ENCODE peak calls at places on chromosomes 3 and 15, in four cellular contexts. D is fibroblast of pulmonary artery, I is lower leg skin, M is cardiac muscle cell. A is an unnamed sample.

GRCh38 chr3:101938262-101938847 is 89.0 kb downstream of the NFKBIZ start:
- DNase-seq in D (no peak), I (no peak), M (no peak), A (no peak)

GRCh38 chr3:12663311-12663935 is 494 bp downstream of the RAF1 start:
- DNase-seq in D (peak; percentile 60), I (peak; percentile 88), M (peak; percentile 61), A (peak; percentile 40)

GRCh38 chr3:107990926-107991325 is 99.9 kb downstream of the CD47 start:
- DNase-seq in I (no peak), M (peak; percentile 29), D (no peak), A (no peak)

GRCh38 chr3:89395996-89396395 is 288.6 kb downstream of the EPHA3 start:
- DNase-seq in I (no peak), M (no peak), D (no peak), A (no peak)

GRCh38 chr3:12232785-12233317 is 56.0 kb upstream of the PPARG start:
- DNase-seq in D (no peak), M (no peak), I (no peak), A (no peak)

GRCh38 chr15:90915808-90916440 is 12.8 kb downstream of the MAN2A2 start:
- DNase-seq in M (no peak), I (peak; percentile 91), D (no peak), A (no peak)

GRCh38 chr3:163644172-163644571 is 1434.1 kb downstream of the SI start:
- DNase-seq in M (no peak), D (no peak), I (no peak), A (no peak)

GRCh38 chr3:104564045-104564643 is 802.6 kb upstream of the ALCAM start:
- DNase-seq in D (peak; percentile 69), I (no peak), M (peak; percentile 18), A (peak; percentile 42)

GRCh38 chr15:55344206-55344605 is 25.2 kb downstream of the PIGB start:
- DNase-seq in M (peak; percentile 61), I (no peak), D (peak; percentile 3), A (peak; percentile 63)

GRCh38 chr15:31499236-31499952 is 172.8 kb downstream of the KLF13 start:
- DNase-seq in I (no peak), M (no peak), D (no peak), A (no peak)

GRCh38 chr3:190205739-190206138 is 85.0 kb upstream of the P3H2 start:
- DNase-seq in M (no peak), D (peak; percentile 60), I (no peak), A (peak; percentile 92)

GRCh38 chr3:128339491-128340012 is 127.1 kb downstream of the DNAJB8 start:
- DNase-seq in M (no peak), D (no peak), I (no peak), A (no peak)

DNA sequence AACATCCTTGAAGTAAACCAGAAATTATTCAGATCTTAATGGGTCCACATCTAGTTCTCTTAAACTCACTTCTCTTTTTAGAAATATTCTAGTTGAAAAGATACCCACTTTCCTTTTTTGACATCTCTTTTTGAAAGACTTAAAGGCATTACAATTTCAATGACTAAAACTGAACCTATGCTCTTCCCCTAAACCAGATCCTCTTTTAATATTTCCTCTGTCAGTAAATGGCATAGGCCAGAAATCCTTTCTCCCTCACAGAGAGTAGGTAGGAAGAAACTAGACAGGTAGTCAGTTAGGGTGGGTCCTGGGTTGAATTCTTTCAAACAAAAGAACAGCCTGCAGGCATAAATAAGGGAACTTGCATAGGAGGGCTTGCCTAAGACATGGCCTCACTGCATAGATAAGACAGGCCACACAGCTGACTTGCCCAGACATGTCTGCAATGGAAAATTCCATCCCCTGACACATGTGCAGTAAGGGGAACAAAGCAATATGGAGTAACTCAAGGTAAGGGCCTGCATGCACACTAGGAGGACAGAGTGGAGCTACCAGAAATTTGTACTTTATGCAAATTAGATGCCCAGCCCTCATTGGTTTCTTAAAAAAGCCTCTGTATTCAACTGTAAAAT is 23.2 kb downstream of the PLSCR5 start:
- DNase-seq in I (no peak), D (peak; percentile 66), M (no peak), A (peak; percentile 97)
- H3K4me3 ChIP-seq in I (no peak overlapping the region), D (no peak overlapping the region), M (no peak overlapping the region), A (no peak overlapping the region)

GRCh38 chr15:72979754-72980153 is 72.5 kb upstream of the NEO1 start:
- DNase-seq in I (no peak), M (no peak), D (no peak), A (no peak)

GRCh38 chr15:72982750-72983149 is 69.5 kb upstream of the NEO1 start:
- DNase-seq in I (no peak), D (no peak), M (no peak), A (no peak)

GRCh38 chr15:72983812-72984211 is 68.5 kb upstream of the NEO1 start:
- DNase-seq in M (no peak), D (no peak), I (no peak), A (peak; percentile 41)

DNA sequence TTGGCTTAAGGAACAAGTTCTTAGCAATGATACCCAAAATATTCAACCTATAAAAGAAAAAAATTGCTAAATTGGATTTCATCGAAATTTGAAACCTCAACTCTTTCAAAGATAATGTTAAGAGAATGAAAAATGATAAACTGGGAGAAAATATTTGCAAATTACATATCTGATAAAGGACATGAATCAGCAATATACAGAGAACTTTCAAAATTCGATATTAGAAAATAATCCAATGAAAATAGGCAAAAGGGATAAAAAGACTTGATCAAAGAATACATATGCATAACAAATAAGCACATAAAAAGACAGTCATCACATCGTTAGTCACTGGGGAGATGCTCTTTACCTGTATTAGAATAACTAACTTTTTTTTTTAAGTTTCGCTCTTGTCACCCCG is 73.0 kb upstream of the NEO1 start:
- DNase-seq in I (no peak), M (no peak), D (no peak), A (no peak)
- H3K4me3 ChIP-seq in I (no peak overlapping the region), M (no peak overlapping the region), D (no peak overlapping the region), A (no peak overlapping the region)

DNA sequence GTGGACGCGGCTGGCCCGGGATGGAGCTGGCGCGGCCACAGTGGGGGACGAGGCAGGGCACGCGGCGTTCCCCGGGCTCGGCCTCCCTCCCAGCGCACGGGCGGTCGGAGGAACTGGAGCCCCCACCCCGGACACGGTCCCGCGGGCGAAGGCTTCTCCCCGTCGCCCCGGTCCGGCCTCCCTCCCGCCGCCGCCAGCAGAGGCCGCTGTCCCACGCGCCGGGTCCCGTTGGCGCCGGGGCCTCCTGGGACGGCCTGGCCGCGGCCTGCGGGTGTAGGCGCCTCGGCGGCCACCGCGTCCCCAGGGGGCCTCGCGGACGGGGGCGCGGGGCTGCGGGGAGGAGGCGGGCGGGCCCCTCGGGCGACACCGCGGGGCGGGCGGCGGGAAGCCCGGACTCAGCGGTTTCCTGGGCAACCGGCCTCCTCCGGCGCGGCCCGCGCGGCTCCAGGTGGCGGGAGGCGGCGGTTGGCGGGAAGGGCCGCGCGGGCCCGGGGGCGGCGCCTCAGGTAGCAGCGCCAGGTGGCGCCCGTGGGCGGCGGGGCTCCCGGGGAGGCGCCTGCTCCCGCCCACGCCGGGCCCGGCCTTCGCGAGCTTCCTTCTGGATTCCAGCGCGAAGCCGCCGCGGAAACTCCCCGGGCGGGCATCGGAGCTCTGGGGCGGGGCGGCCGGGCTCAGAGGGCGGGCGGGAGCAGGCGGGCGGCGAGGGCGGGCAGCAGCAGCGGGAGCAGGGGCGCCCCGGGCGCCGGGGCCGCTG is 26.7 kb downstream of the MELTF start:
- DNase-seq in D (peak; percentile 68), M (peak; percentile 84), I (peak; percentile 95), A (peak; percentile 91)
- H3K4me3 ChIP-seq in D (peak overlapping the region; percentile 55), M (peak overlapping the region; percentile 32), I (peak overlapping the region; percentile 21), A (peak overlapping the region; percentile 59)

GRCh38 chr3:169238562-169238961 is 424.9 kb downstream of the MECOM start:
- DNase-seq in I (no peak), M (no peak), D (no peak), A (no peak)
- H3K4me3 ChIP-seq in I (no peak overlapping the region), M (no peak overlapping the region), D (no peak overlapping the region), A (no peak overlapping the region)

GRCh38 chr15:101533371-101534140 is 44.0 kb upstream of the PCSK6 start:
- DNase-seq in I (peak; percentile 74), M (no peak), D (no peak), A (no peak)
- H3K4me3 ChIP-seq in I (no peak overlapping the region), M (no peak overlapping the region), D (no peak overlapping the region), A (no peak overlapping the region)

GRCh38 chr3:196122021-196122687 is 40.3 kb upstream of the TFRC start:
- DNase-seq in I (no peak), D (no peak), M (no peak), A (peak; percentile 24)
- H3K4me3 ChIP-seq in I (no peak overlapping the region), D (no peak overlapping the region), M (no peak overlapping the region), A (no peak overlapping the region)

DNA sequence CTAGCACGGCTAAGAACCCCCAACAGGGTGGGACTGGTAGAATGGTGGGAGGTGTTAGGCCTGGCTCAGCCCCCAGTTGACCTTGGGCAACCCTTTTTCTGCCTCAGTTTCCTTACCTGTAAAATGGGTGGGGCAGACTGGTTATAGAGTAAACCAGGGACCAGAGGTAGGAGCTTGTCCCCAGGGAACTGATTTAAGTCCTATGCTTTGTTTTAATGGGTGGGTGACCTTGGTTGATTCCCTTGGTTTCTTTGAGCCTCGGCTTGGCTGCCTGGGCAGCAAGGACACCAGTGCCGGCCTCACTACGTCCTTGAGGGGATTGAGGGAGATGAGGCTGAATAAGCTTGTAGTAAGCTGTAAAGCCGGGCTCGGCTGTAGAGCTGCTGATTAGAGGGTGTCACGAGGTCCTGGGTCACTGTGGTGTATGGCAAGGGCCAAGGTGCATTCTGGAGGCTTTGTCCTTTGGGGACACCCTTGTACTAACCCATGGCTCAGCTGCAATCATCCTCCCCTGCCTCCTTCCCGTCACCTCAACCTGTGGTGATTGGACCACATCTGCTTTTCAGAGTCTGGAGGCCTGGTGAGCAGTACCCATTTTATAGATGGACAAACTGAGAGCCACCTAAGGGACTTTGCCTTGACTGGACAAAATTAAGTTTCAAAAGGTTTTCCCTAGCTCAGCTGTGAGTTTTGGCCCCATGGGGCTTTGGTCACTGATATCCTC is 2.2 kb downstream of the SLC6A6 start:
- DNase-seq in M (no peak), I (no peak), D (no peak), A (no peak)
- H3K4me3 ChIP-seq in M (peak overlapping the region; percentile 65), I (no peak overlapping the region), D (peak overlapping the region; percentile 89), A (no peak overlapping the region)

GRCh38 chr15:77497108-77497737 is 76.5 kb downstream of the HMG20A start:
- DNase-seq in D (peak; percentile 60), M (peak; percentile 35), I (no peak), A (no peak)
- H3K4me3 ChIP-seq in D (peak overlapping the region; percentile 17), M (no peak overlapping the region), I (no peak overlapping the region), A (no peak overlapping the region)

GRCh38 chr15:92668620-92669019 is 13.0 kb upstream of the FAM174B start:
- DNase-seq in I (no peak), D (no peak), M (no peak), A (no peak)

GRCh38 chr15:92669432-92669831 is 13.9 kb upstream of the FAM174B start:
- DNase-seq in M (no peak), I (no peak), D (no peak), A (no peak)

GRCh38 chr15:92666780-92667179 is 11.2 kb upstream of the FAM174B start:
- DNase-seq in M (no peak), D (peak; percentile 43), I (no peak), A (no peak)

GRCh38 chr15:92668086-92668485 is 12.5 kb upstream of the FAM174B start:
- DNase-seq in I (no peak), M (no peak), D (no peak), A (no peak)

GRCh38 chr15:92667291-92667904 is 11.8 kb upstream of the FAM174B start:
- DNase-seq in M (no peak), D (no peak), I (no peak), A (no peak)
- H3K4me3 ChIP-seq in M (no peak overlapping the region), D (no peak overlapping the region), I (no peak overlapping the region), A (no peak overlapping the region)

A was measured in epithelial cell of esophagus.